ENCODE peak calls at places on chromosomes 6 and 20, in ten cellular contexts. One of them, this sample, is unnamed.

GRCh38 chr6:28357036-28357435 is 7.3 kb downstream of the ZKSCAN3 start:
- DNase-seq in lower lobe of right lung: no peak
- DNase-seq in GM23338: peak
- DNase-seq in HCT116: no peak
- DNase-seq in left lung: no peak
- DNase-seq in MM.1S: no peak
- DNase-seq in sigmoid colon: no peak
- DNase-seq in uterus: no peak
- DNase-seq in CD8-positive, alpha-beta T cell: no peak
- DNase-seq in left ventricle myocardium inferior: no peak
- DNase-seq in this sample: no peak

GRCh38 chr6:109793793-109794192 is 102.7 kb downstream of the FIG4 start:
- DNase-seq in lower lobe of right lung: no peak
- DNase-seq in GM23338: no peak
- DNase-seq in HCT116: peak
- DNase-seq in left lung: no peak
- DNase-seq in MM.1S: no peak
- DNase-seq in sigmoid colon: no peak
- DNase-seq in uterus: peak
- DNase-seq in CD8-positive, alpha-beta T cell: no peak
- DNase-seq in left ventricle myocardium inferior: no peak
- DNase-seq in this sample: no peak

GRCh38 chr6:25876203-25876602 is 2.2 kb upstream of the SLC17A3 start:
- DNase-seq in lower lobe of right lung: no peak
- DNase-seq in GM23338: no peak
- DNase-seq in HCT116: no peak
- DNase-seq in left lung: no peak
- DNase-seq in MM.1S: no peak
- DNase-seq in sigmoid colon: no peak
- DNase-seq in uterus: no peak
- DNase-seq in CD8-positive, alpha-beta T cell: no peak
- DNase-seq in left ventricle myocardium inferior: no peak
- DNase-seq in this sample: no peak

GRCh38 chr6:112910256-112910655 is 563.1 kb downstream of the RFPL4B start:
- DNase-seq in lower lobe of right lung: no peak
- DNase-seq in GM23338: no peak
- DNase-seq in HCT116: no peak
- DNase-seq in left lung: no peak
- DNase-seq in MM.1S: no peak
- DNase-seq in sigmoid colon: no peak
- DNase-seq in uterus: no peak
- DNase-seq in CD8-positive, alpha-beta T cell: no peak
- DNase-seq in left ventricle myocardium inferior: no peak
- DNase-seq in this sample: no peak

GRCh38 chr6:113591896-113592827 is 265.0 kb upstream of the MARCKS start:
- DNase-seq in lower lobe of right lung: no peak
- DNase-seq in GM23338: peak
- DNase-seq in HCT116: no peak
- DNase-seq in left lung: no peak
- DNase-seq in MM.1S: no peak
- DNase-seq in sigmoid colon: no peak
- DNase-seq in uterus: peak
- DNase-seq in CD8-positive, alpha-beta T cell: no peak
- DNase-seq in left ventricle myocardium inferior: no peak
- DNase-seq in this sample: no peak

GRCh38 chr6:135291288-135292116 is 110.4 kb downstream of the MYB start:
- DNase-seq in lower lobe of right lung: no peak
- DNase-seq in GM23338: no peak
- DNase-seq in HCT116: peak
- DNase-seq in left lung: no peak
- DNase-seq in MM.1S: no peak
- DNase-seq in sigmoid colon: no peak
- DNase-seq in uterus: no peak
- DNase-seq in CD8-positive, alpha-beta T cell: no peak
- DNase-seq in left ventricle myocardium inferior: no peak
- DNase-seq in this sample: no peak

GRCh38 chr20:49256261-49256660 is 21.6 kb downstream of the ZNFX1 start:
- DNase-seq in lower lobe of right lung: no peak
- DNase-seq in GM23338: no peak
- DNase-seq in HCT116: no peak
- DNase-seq in left lung: no peak
- DNase-seq in MM.1S: no peak
- DNase-seq in sigmoid colon: no peak
- DNase-seq in uterus: no peak
- DNase-seq in CD8-positive, alpha-beta T cell: no peak
- DNase-seq in left ventricle myocardium inferior: no peak
- DNase-seq in this sample: no peak

GRCh38 chr20:51529027-51529749 is 13.3 kb downstream of the NFATC2 start:
- DNase-seq in lower lobe of right lung: no peak
- DNase-seq in GM23338: no peak
- DNase-seq in HCT116: no peak
- DNase-seq in left lung: no peak
- DNase-seq in MM.1S: no peak
- DNase-seq in sigmoid colon: no peak
- DNase-seq in uterus: no peak
- DNase-seq in CD8-positive, alpha-beta T cell: no peak
- DNase-seq in left ventricle myocardium inferior: no peak
- DNase-seq in this sample: peak

GRCh38 chr6:42629845-42630244 is 66.0 kb downstream of the UBR2 start:
- DNase-seq in lower lobe of right lung: no peak
- DNase-seq in GM23338: no peak
- DNase-seq in HCT116: no peak
- DNase-seq in left lung: no peak
- DNase-seq in MM.1S: peak
- DNase-seq in sigmoid colon: no peak
- DNase-seq in uterus: no peak
- DNase-seq in CD8-positive, alpha-beta T cell: no peak
- DNase-seq in left ventricle myocardium inferior: no peak
- DNase-seq in this sample: no peak

GRCh38 chr20:17488916-17489600 is 42.1 kb downstream of the BFSP1 start:
- DNase-seq in lower lobe of right lung: no peak
- DNase-seq in GM23338: no peak
- DNase-seq in HCT116: no peak
- DNase-seq in left lung: no peak
- DNase-seq in MM.1S: no peak
- DNase-seq in sigmoid colon: peak
- DNase-seq in uterus: no peak
- DNase-seq in CD8-positive, alpha-beta T cell: no peak
- DNase-seq in left ventricle myocardium inferior: no peak
- DNase-seq in this sample: no peak

GRCh38 chr20:36097331-36097730 is 57.2 kb upstream of the EPB41L1 start:
- DNase-seq in lower lobe of right lung: no peak
- DNase-seq in GM23338: no peak
- DNase-seq in HCT116: no peak
- DNase-seq in left lung: no peak
- DNase-seq in MM.1S: no peak
- DNase-seq in sigmoid colon: no peak
- DNase-seq in uterus: no peak
- DNase-seq in CD8-positive, alpha-beta T cell: no peak
- DNase-seq in left ventricle myocardium inferior: no peak
- DNase-seq in this sample: peak

GRCh38 chr6:37759221-37760154 is 60.0 kb upstream of the ZFAND3 start:
- DNase-seq in lower lobe of right lung: no peak
- DNase-seq in GM23338: no peak
- DNase-seq in HCT116: no peak
- DNase-seq in left lung: no peak
- DNase-seq in MM.1S: no peak
- DNase-seq in sigmoid colon: no peak
- DNase-seq in uterus: no peak
- DNase-seq in CD8-positive, alpha-beta T cell: no peak
- DNase-seq in left ventricle myocardium inferior: no peak
- DNase-seq in this sample: no peak
- H3K27ac ChIP-seq in lower lobe of right lung: no peak
- H3K27ac ChIP-seq in GM23338: no peak
- H3K27ac ChIP-seq in HCT116: no peak
- H3K27ac ChIP-seq in left lung: no peak
- H3K27ac ChIP-seq in MM.1S: no peak
- H3K27ac ChIP-seq in sigmoid colon: no peak
- H3K27ac ChIP-seq in uterus: no peak
- H3K27ac ChIP-seq in CD8-positive, alpha-beta T cell: no peak
- H3K27ac ChIP-seq in left ventricle myocardium inferior: no peak
- H3K27ac ChIP-seq in this sample: no peak

GRCh38 chr20:12237772-12238171 is 320.1 kb downstream of the BTBD3 start:
- DNase-seq in lower lobe of right lung: no peak
- DNase-seq in GM23338: no peak
- DNase-seq in HCT116: no peak
- DNase-seq in left lung: no peak
- DNase-seq in MM.1S: peak
- DNase-seq in sigmoid colon: peak
- DNase-seq in uterus: no peak
- DNase-seq in CD8-positive, alpha-beta T cell: no peak
- DNase-seq in left ventricle myocardium inferior: peak
- DNase-seq in this sample: no peak

GRCh38 chr20:12241065-12241464 is 323.4 kb downstream of the BTBD3 start:
- DNase-seq in lower lobe of right lung: no peak
- DNase-seq in GM23338: no peak
- DNase-seq in HCT116: no peak
- DNase-seq in left lung: no peak
- DNase-seq in MM.1S: no peak
- DNase-seq in sigmoid colon: no peak
- DNase-seq in uterus: no peak
- DNase-seq in CD8-positive, alpha-beta T cell: no peak
- DNase-seq in left ventricle myocardium inferior: no peak
- DNase-seq in this sample: no peak

DNA sequence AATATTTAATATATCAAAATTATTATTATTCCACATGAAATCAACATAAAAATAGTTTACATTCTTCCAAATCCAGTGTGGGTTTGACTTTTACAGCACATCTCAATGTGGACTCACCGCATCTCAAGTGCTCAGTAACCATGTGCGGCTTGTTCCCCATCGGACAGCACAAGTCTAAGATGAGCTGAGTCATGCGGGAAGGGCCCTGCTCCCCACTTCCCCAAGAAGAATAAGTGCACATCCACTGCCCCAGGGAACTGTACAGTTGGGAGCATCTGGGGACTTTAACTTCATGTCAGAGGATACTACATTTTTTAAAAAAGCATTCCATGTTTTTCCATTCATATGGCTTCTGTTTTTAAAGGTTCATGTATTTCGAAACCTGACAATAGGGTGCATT is 325.6 kb downstream of the BTBD3 start:
- DNase-seq in lower lobe of right lung: no peak
- DNase-seq in GM23338: no peak
- DNase-seq in HCT116: no peak
- DNase-seq in left lung: no peak
- DNase-seq in MM.1S: no peak
- DNase-seq in sigmoid colon: no peak
- DNase-seq in uterus: no peak
- DNase-seq in CD8-positive, alpha-beta T cell: no peak
- DNase-seq in left ventricle myocardium inferior: no peak
- DNase-seq in this sample: no peak
- H3K27ac ChIP-seq in lower lobe of right lung: no peak
- H3K27ac ChIP-seq in GM23338: no peak
- H3K27ac ChIP-seq in HCT116: no peak
- H3K27ac ChIP-seq in left lung: no peak
- H3K27ac ChIP-seq in MM.1S: no peak
- H3K27ac ChIP-seq in sigmoid colon: no peak
- H3K27ac ChIP-seq in uterus: no peak
- H3K27ac ChIP-seq in CD8-positive, alpha-beta T cell: no peak
- H3K27ac ChIP-seq in left ventricle myocardium inferior: no peak
- H3K27ac ChIP-seq in this sample: no peak

GRCh38 chr6:89404512-89404911 is 7.6 kb downstream of the RRAGD start:
- DNase-seq in lower lobe of right lung: no peak
- DNase-seq in GM23338: no peak
- DNase-seq in HCT116: no peak
- DNase-seq in left lung: no peak
- DNase-seq in MM.1S: no peak
- DNase-seq in sigmoid colon: no peak
- DNase-seq in uterus: no peak
- DNase-seq in CD8-positive, alpha-beta T cell: no peak
- DNase-seq in left ventricle myocardium inferior: no peak
- DNase-seq in this sample: no peak
- H3K27ac ChIP-seq in lower lobe of right lung: no peak
- H3K27ac ChIP-seq in GM23338: no peak
- H3K27ac ChIP-seq in HCT116: no peak
- H3K27ac ChIP-seq in left lung: no peak
- H3K27ac ChIP-seq in MM.1S: no peak
- H3K27ac ChIP-seq in sigmoid colon: no peak
- H3K27ac ChIP-seq in uterus: no peak
- H3K27ac ChIP-seq in CD8-positive, alpha-beta T cell: no peak
- H3K27ac ChIP-seq in left ventricle myocardium inferior: no peak
- H3K27ac ChIP-seq in this sample: no peak

DNA sequence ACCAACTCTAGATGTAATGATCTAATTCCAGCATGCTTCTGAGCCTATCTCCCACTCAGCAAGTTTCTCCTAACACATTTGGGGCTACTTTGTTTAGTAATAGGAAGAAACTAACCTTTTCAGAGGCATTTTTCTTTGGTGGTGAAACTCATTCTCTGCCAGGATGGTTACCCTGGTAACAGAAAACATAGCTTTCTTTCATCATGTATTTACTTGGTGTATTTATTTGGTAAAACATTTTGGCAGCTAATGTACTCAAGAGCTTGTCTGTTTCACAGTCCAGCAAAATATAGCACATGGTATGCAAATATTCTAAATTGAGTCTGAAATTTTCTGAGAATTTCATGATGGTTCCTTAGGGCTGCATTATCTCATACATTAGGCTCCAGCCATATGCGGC is 100.0 kb downstream of the SLC35B3 start:
- DNase-seq in lower lobe of right lung: no peak
- DNase-seq in GM23338: no peak
- DNase-seq in HCT116: no peak
- DNase-seq in left lung: no peak
- DNase-seq in MM.1S: no peak
- DNase-seq in sigmoid colon: no peak
- DNase-seq in uterus: no peak
- DNase-seq in CD8-positive, alpha-beta T cell: no peak
- DNase-seq in left ventricle myocardium inferior: no peak
- DNase-seq in this sample: no peak
- H3K27ac ChIP-seq in lower lobe of right lung: no peak
- H3K27ac ChIP-seq in GM23338: no peak
- H3K27ac ChIP-seq in HCT116: no peak
- H3K27ac ChIP-seq in left lung: no peak
- H3K27ac ChIP-seq in MM.1S: no peak
- H3K27ac ChIP-seq in sigmoid colon: no peak
- H3K27ac ChIP-seq in uterus: no peak
- H3K27ac ChIP-seq in CD8-positive, alpha-beta T cell: no peak
- H3K27ac ChIP-seq in left ventricle myocardium inferior: no peak
- H3K27ac ChIP-seq in this sample: no peak

GRCh38 chr6:107750398-107750797 is 73.7 kb downstream of the SCML4 start:
- DNase-seq in lower lobe of right lung: no peak
- DNase-seq in GM23338: no peak
- DNase-seq in HCT116: no peak
- DNase-seq in left lung: no peak
- DNase-seq in MM.1S: no peak
- DNase-seq in sigmoid colon: no peak
- DNase-seq in uterus: no peak
- DNase-seq in CD8-positive, alpha-beta T cell: no peak
- DNase-seq in left ventricle myocardium inferior: no peak
- DNase-seq in this sample: no peak
- H3K27ac ChIP-seq in lower lobe of right lung: no peak
- H3K27ac ChIP-seq in GM23338: no peak
- H3K27ac ChIP-seq in HCT116: no peak
- H3K27ac ChIP-seq in left lung: no peak
- H3K27ac ChIP-seq in MM.1S: no peak
- H3K27ac ChIP-seq in sigmoid colon: no peak
- H3K27ac ChIP-seq in uterus: no peak
- H3K27ac ChIP-seq in CD8-positive, alpha-beta T cell: no peak
- H3K27ac ChIP-seq in left ventricle myocardium inferior: no peak
- H3K27ac ChIP-seq in this sample: no peak

GRCh38 chr6:158666637-158667359 is 16.9 kb downstream of the SYTL3 start:
- DNase-seq in lower lobe of right lung: peak
- DNase-seq in GM23338: no peak
- DNase-seq in HCT116: no peak
- DNase-seq in left lung: no peak
- DNase-seq in MM.1S: no peak
- DNase-seq in sigmoid colon: peak
- DNase-seq in uterus: no peak
- DNase-seq in CD8-positive, alpha-beta T cell: no peak
- DNase-seq in left ventricle myocardium inferior: no peak
- DNase-seq in this sample: no peak
- H3K27ac ChIP-seq in lower lobe of right lung: peak
- H3K27ac ChIP-seq in GM23338: no peak
- H3K27ac ChIP-seq in HCT116: no peak
- H3K27ac ChIP-seq in left lung: peak
- H3K27ac ChIP-seq in MM.1S: no peak
- H3K27ac ChIP-seq in sigmoid colon: peak
- H3K27ac ChIP-seq in uterus: no peak
- H3K27ac ChIP-seq in CD8-positive, alpha-beta T cell: no peak
- H3K27ac ChIP-seq in left ventricle myocardium inferior: no peak
- H3K27ac ChIP-seq in this sample: no peak